ENCODE peak calls at places on chromosomes 16 and 17, in six cellular contexts. One of them, this sample, is unnamed.

GRCh38 chr16:84177740-84178070 is 9.2 kb downstream of the TAF1C start:
- DNase-seq in HEK293T: no peak
- DNase-seq in RCC 7860: peak
- DNase-seq in RWPE1: peak
- DNase-seq in AG04450: peak
- DNase-seq in kidney glomerular epithelial cell: peak
- DNase-seq in this sample: no peak

GRCh38 chr17:76472258-76472645 is 4.8 kb downstream of the AANAT start:
- DNase-seq in RCC 7860: no peak
- DNase-seq in HEK293T: no peak
- DNase-seq in AG04450: no peak
- DNase-seq in kidney glomerular epithelial cell: no peak
- DNase-seq in RWPE1: no peak
- DNase-seq in this sample: no peak

GRCh38 chr16:85437161-85438052 is 175.7 kb upstream of the GSE1 start:
- DNase-seq in kidney glomerular epithelial cell: no peak
- DNase-seq in RWPE1: no peak
- DNase-seq in AG04450: no peak
- DNase-seq in RCC 7860: no peak
- DNase-seq in HEK293T: no peak
- DNase-seq in this sample: peak

GRCh38 chr16:84416407-84417321 is 48.3 kb downstream of the ATP2C2 start:
- DNase-seq in AG04450: no peak
- DNase-seq in HEK293T: no peak
- DNase-seq in kidney glomerular epithelial cell: no peak
- DNase-seq in RCC 7860: no peak
- DNase-seq in RWPE1: no peak
- DNase-seq in this sample: no peak

GRCh38 chr16:79409970-79410369 is 190.6 kb downstream of the MAF start:
- DNase-seq in RWPE1: no peak
- DNase-seq in AG04450: no peak
- DNase-seq in HEK293T: no peak
- DNase-seq in kidney glomerular epithelial cell: no peak
- DNase-seq in RCC 7860: no peak
- DNase-seq in this sample: no peak

GRCh38 chr17:48002208-48002919 is 31.5 kb downstream of the CDK5RAP3 start:
- DNase-seq in AG04450: peak
- DNase-seq in HEK293T: no peak
- DNase-seq in RWPE1: peak
- DNase-seq in kidney glomerular epithelial cell: peak
- DNase-seq in RCC 7860: peak
- DNase-seq in this sample: peak

GRCh38 chr17:59167571-59168001 is 12.0 kb downstream of the PRR11 start:
- DNase-seq in AG04450: no peak
- DNase-seq in RCC 7860: peak
- DNase-seq in RWPE1: no peak
- DNase-seq in HEK293T: no peak
- DNase-seq in kidney glomerular epithelial cell: no peak
- DNase-seq in this sample: no peak

GRCh38 chr16:77912617-77913016 is 109.7 kb upstream of the CLEC3A start:
- DNase-seq in kidney glomerular epithelial cell: no peak
- DNase-seq in AG04450: no peak
- DNase-seq in RWPE1: no peak
- DNase-seq in HEK293T: no peak
- DNase-seq in RCC 7860: no peak
- DNase-seq in this sample: no peak